ENCODE peak calls at places on chromosomes 11 and 22, in nine cellular contexts. S is right cardiac atrium; I is upper lobe of right lung; X is EL; T is GDM1; K is T-cell; B is stimulated activated CD4-positive, alpha-beta T cell treated with anti-CD3 and anti-CD28 coated beads, Interleukin-4, amount 100 ng/mL, for 1 hour; U is WTC11; G is natural killer cell. R is an unnamed sample.

GRCh38 chr11:394034-394857 is at the start of gene PKP3:
- DNase-seq in T (no peak), G (no peak), U (peak; percentile 75), B (no peak), I (peak; percentile 94), S (no peak), K (no peak), X (peak; percentile 85), R (peak; percentile 90)

GRCh38 chr22:41636467-41636866 is 15.4 kb downstream of the XRCC6 start:
- DNase-seq in T (no peak), U (no peak), S (peak; percentile 63), B (no peak), K (no peak), X (peak; percentile 60), I (no peak), G (no peak), R (no peak)

GRCh38 chr11:128207861-128208321 is 379.5 kb downstream of the ETS1 start:
- DNase-seq in T (no peak), B (no peak), S (no peak), U (no peak), G (no peak), I (no peak), K (no peak), X (peak; percentile 92), R (no peak)

GRCh38 chr11:43687120-43687791 is 6.7 kb downstream of the HSD17B12 start:
- DNase-seq in G (no peak), U (no peak), B (no peak), K (no peak), T (no peak), X (peak; percentile 38), S (peak; percentile 75), I (peak; percentile 65), R (peak; percentile 51)

GRCh38 chr11:61983419-61983818 is 16.0 kb upstream of the FTH1 start:
- DNase-seq in T (no peak), B (no peak), I (peak; percentile 6), S (no peak), X (no peak), K (no peak), G (no peak), U (no peak), R (no peak)

GRCh38 chr22:49411236-49411635 is 416.4 kb downstream of the BRD1 start:
- DNase-seq in S (no peak), U (no peak), T (no peak), X (no peak), I (no peak), K (no peak), G (no peak), B (no peak), R (peak; percentile 8)

GRCh38 chr11:76318744-76319384 is 62.1 kb downstream of the THAP12 start:
- DNase-seq in X (peak; percentile 64), G (peak; percentile 75), U (peak; percentile 94), I (peak; percentile 91), S (peak; percentile 90), B (peak; percentile 86), K (peak; percentile 69), T (peak; percentile 58), R (peak; percentile 96)

GRCh38 chr11:1652778-1653540 is 23.4 kb downstream of the KRTAP5-5 start:
- DNase-seq in U (peak; percentile 88), X (peak; percentile 57), T (no peak), S (peak; percentile 90), K (peak; percentile 55), B (peak; percentile 78), G (peak; percentile 82), I (peak; percentile 88), R (peak; percentile 91)

GRCh38 chr11:9568854-9569587 is 4.4 kb upstream of the WEE1 start:
- DNase-seq in G (no peak), K (no peak), I (no peak), B (no peak), T (no peak), X (peak; percentile 88), U (peak; percentile 32), S (peak; percentile 71), R (peak; percentile 84)

GRCh38 chr22:40635940-40636379 is 559 bp downstream of the MRTFA start:
- DNase-seq in G (no peak), K (no peak), X (no peak), B (peak; percentile 11), I (no peak), U (peak; percentile 36), T (no peak), S (no peak), R (no peak)

GRCh38 chr22:48894064-48894671 is 933.5 kb downstream of the BRD1 start:
- DNase-seq in T (no peak), U (peak; percentile 45), S (no peak), X (no peak), K (no peak), G (no peak), I (peak; percentile 47), B (no peak), R (peak; percentile 74)

GRCh38 chr11:69721745-69722144 is 17.9 kb upstream of the FGF19 start:
- DNase-seq in K (no peak), T (no peak), U (peak; percentile 45), B (no peak), S (no peak), G (no peak), I (no peak), X (peak; percentile 20), R (peak; percentile 75)

GRCh38 chr11:83035070-83035854 is 36.4 kb downstream of the RAB30 start:
- DNase-seq in G (no peak), U (no peak), T (no peak), B (no peak), K (no peak), S (no peak), I (no peak), X (no peak), R (no peak)

GRCh38 chr11:116986521-116987105 is 111.6 kb downstream of the SIK3 start:
- DNase-seq in S (no peak), K (no peak), G (no peak), U (no peak), X (peak; percentile 83), T (no peak), B (no peak), I (no peak), R (no peak)

GRCh38 chr11:46676436-46677158 is 23.8 kb downstream of the ARHGAP1 start:
- DNase-seq in U (no peak), K (no peak), S (peak; percentile 73), X (no peak), I (peak; percentile 58), G (no peak), B (no peak), T (peak; percentile 31), R (no peak)

GRCh38 chr11:125941606-125942275 is 4.1 kb upstream of the VSIG10L2 start:
- DNase-seq in I (peak; percentile 76), U (peak; percentile 91), B (peak; percentile 61), K (peak; percentile 10), T (no peak), S (peak; percentile 78), G (no peak), X (peak; percentile 13), R (peak; percentile 97)

GRCh38 chr11:104776501-104777170 is 121.6 kb downstream of the CASP12 start:
- DNase-seq in S (no peak), I (no peak), T (no peak), B (no peak), X (peak; percentile 14), U (no peak), K (no peak), G (no peak), R (no peak)

GRCh38 chr22:41446057-41446501 is 522 bp downstream of the TOB2 start:
- DNase-seq in U (peak; percentile 36), G (no peak), K (no peak), T (no peak), X (no peak), I (peak; percentile 77), S (peak; percentile 79), B (no peak), R (peak; percentile 67)

GRCh38 chr11:132683602-132684001 is 848.7 kb downstream of the OPCML start:
- DNase-seq in T (no peak), K (no peak), U (no peak), S (no peak), B (no peak), I (no peak), G (no peak), X (peak; percentile 11), R (no peak)

GRCh38 chr22:19974935-19975706 is 33.5 kb upstream of the TXNRD2 start:
- DNase-seq in B (no peak), X (no peak), U (no peak), G (peak; percentile 28), K (no peak), I (no peak), S (no peak), T (peak; percentile 71), R (peak; percentile 62)

GRCh38 chr22:42356547-42356946 is 75.7 kb downstream of the NFAM1 start:
- DNase-seq in T (no peak), G (no peak), B (no peak), U (no peak), S (no peak), X (no peak), K (no peak), I (no peak), R (no peak)

GRCh38 chr22:50260801-50261614 is 475 bp downstream of the MAPK12 start:
- DNase-seq in B (peak; percentile 40), T (peak; percentile 21), I (no peak), X (peak; percentile 64), K (no peak), S (no peak), G (no peak), U (peak; percentile 43), R (peak; percentile 78)

GRCh38 chr11:1402355-1402754 is 12.6 kb downstream of the BRSK2 start:
- DNase-seq in B (no peak), X (no peak), S (peak; percentile 44), U (no peak), K (no peak), G (no peak), T (no peak), I (no peak), R (no peak)

GRCh38 chr11:134730596-134731538 is 318.8 kb upstream of the B3GAT1 start:
- DNase-seq in T (no peak), I (no peak), U (no peak), B (no peak), G (no peak), K (no peak), X (no peak), S (no peak), R (peak; percentile 64)

GRCh38 chr11:17386331-17387084 is 2.0 kb downstream of the KCNJ11 start:
- DNase-seq in X (peak; percentile 50), S (peak; percentile 81), I (no peak), G (no peak), B (peak; percentile 51), U (peak; percentile 67), T (peak; percentile 38), K (no peak), R (peak; percentile 89)

GRCh38 chr22:28795932-28796856 is 4.2 kb downstream of the XBP1 start:
- DNase-seq in I (no peak), T (no peak), X (no peak), U (no peak), S (no peak), B (no peak), K (no peak), G (no peak), R (no peak)

GRCh38 chr11:60928563-60929001 is 4.3 kb downstream of the TMEM132A start:
- DNase-seq in K (no peak), I (peak; percentile 61), U (no peak), G (no peak), B (no peak), S (no peak), T (no peak), X (no peak), R (no peak)

GRCh38 chr11:2891291-2891690 is 5.7 kb upstream of the CDKN1C start:
- DNase-seq in T (peak; percentile 22), U (peak; percentile 57), B (no peak), X (no peak), S (peak; percentile 50), K (no peak), I (no peak), G (no peak), R (peak; percentile 75)

GRCh38 chr22:20397498-20397897 is 3.5 kb downstream of the ZNF74 start:
- DNase-seq in T (no peak), K (no peak), G (no peak), I (no peak), S (no peak), X (no peak), U (no peak), B (no peak), R (no peak)

GRCh38 chr11:68269414-68270081 is 2.2 kb downstream of the C11orf24 start:
- DNase-seq in G (no peak), K (no peak), U (no peak), B (no peak), I (no peak), X (peak; percentile 92), S (no peak), T (no peak), R (no peak)